ENCODE peak calls at places on chromosomes 16 and 17, in nine cellular contexts. S is A549, M is mammary epithelial cell, J is PC-3, C is breast epithelium, V is psoas muscle, X is mucosa of descending colon, B is prostate gland, O is HepG2. Z is an unnamed sample.
A peak's percentile ranks its signal among the peaks of the same experiment; 100 is the strongest.

GRCh38 chr17:55462711-55463110 is 41.1 kb upstream of the MMD start:
- DNase-seq in C (no peak), O (no peak), X (no peak), M (no peak), S (no peak), J (no peak), V (no peak), B (no peak), Z (peak; percentile 19)

GRCh38 chr17:80181431-80181830 is 11.6 kb downstream of the CARD14 start:
- DNase-seq in J (no peak), M (no peak), V (no peak), S (no peak), O (no peak), X (no peak), C (no peak), B (no peak), Z (no peak)

GRCh38 chr16:2752850-2753522 is 548 bp downstream of the SRRM2 start:
- DNase-seq in C (peak; percentile 71), J (peak; percentile 67), B (peak; percentile 78), O (peak; percentile 56), M (peak; percentile 76), X (no peak), V (peak; percentile 95), S (peak; percentile 90), Z (peak; percentile 76)

GRCh38 chr17:18891541-18891940 is 33.6 kb downstream of the PRPSAP2 start:
- DNase-seq in X (no peak), C (no peak), B (no peak), O (no peak), V (no peak), J (no peak), S (no peak), M (no peak), Z (no peak)

GRCh38 chr16:47574091-47575054 is 113.2 kb downstream of the PHKB start:
- DNase-seq in J (peak; percentile 20), S (no peak), M (peak; percentile 93), O (no peak), B (no peak), V (no peak), C (no peak), X (no peak), Z (peak; percentile 48)

GRCh38 chr17:28151001-28151400 is 108.5 kb downstream of the NLK start:
- DNase-seq in O (no peak), X (no peak), M (no peak), V (no peak), C (no peak), J (no peak), B (no peak), S (no peak), Z (no peak)

GRCh38 chr17:36501351-36501750 is 14.9 kb downstream of the ZNHIT3 start:
- DNase-seq in J (no peak), B (no peak), O (no peak), M (no peak), S (no peak), V (no peak), X (no peak), C (no peak), Z (no peak)

GRCh38 chr16:79754081-79754872 is 153.7 kb upstream of the MAF start:
- DNase-seq in V (no peak), O (no peak), S (no peak), X (no peak), J (no peak), B (no peak), M (no peak), C (no peak), Z (no peak)

GRCh38 chr17:45160505-45161287 is 979 bp upstream of the HEXIM2 start:
- DNase-seq in O (peak; percentile 90), B (peak; percentile 59), J (peak; percentile 61), S (peak; percentile 85), C (peak; percentile 55), V (peak; percentile 88), X (peak; percentile 83), M (peak; percentile 40), Z (peak; percentile 59)

DNA sequence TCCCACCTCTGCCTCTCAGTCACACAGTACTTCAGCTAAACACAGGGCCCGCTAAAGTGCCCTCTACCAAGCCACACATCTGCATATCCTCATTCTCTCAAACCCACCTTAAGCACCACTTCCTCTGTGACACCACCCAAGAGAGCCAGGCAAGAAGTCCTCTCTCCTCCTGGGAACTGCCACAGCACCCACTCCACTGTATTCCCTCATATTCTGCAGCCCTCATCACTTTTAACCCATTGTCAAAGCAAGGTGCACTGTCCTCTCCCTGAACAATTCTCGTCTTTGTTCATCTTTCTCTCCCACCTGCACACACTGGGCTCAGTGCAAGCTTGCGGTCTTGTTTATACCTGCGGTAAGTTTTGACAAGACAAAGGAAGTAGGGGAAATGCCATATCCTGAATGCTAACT is 13.6 kb downstream of the CHD9 start:
- DNase-seq in S (no peak), J (no peak), M (peak; percentile 32), V (no peak), B (no peak), X (no peak), O (no peak), C (no peak), Z (no peak)
- H3K4me3 ChIP-seq in S (no peak overlapping the region), J (no peak overlapping the region), M (no peak overlapping the region), V (no peak overlapping the region), B (no peak overlapping the region), X (no peak overlapping the region), O (no peak overlapping the region), C (no peak overlapping the region), Z (no peak overlapping the region)

GRCh38 chr17:50861822-50862528 is 4.2 kb downstream of the TOB1 start:
- DNase-seq in C (no peak), S (no peak), M (no peak), X (no peak), J (no peak), B (no peak), V (no peak), O (no peak), Z (no peak)
- TF ChIP-seq CTCF in C (no peak), S (no peak), M (no peak), X (no peak), J (no peak), B (no peak), V (no peak), O (no peak), Z (no peak)

GRCh38 chr16:11440657-11441012 is 95.4 kb downstream of the RMI2 start:
- DNase-seq in B (no peak), M (no peak), C (no peak), J (no peak), X (no peak), V (no peak), O (no peak), S (no peak), Z (no peak)
- H3K4me3 ChIP-seq in B (no peak overlapping the region), M (no peak overlapping the region), C (no peak overlapping the region), J (no peak overlapping the region), X (no peak overlapping the region), V (no peak overlapping the region), O (no peak overlapping the region), S (no peak overlapping the region), Z (no peak overlapping the region)

GRCh38 chr17:81309140-81309858 is 14.2 kb upstream of the SLC38A10 start:
- DNase-seq in S (peak; percentile 90), X (peak; percentile 95), M (peak; percentile 12), B (peak; percentile 53), C (peak; percentile 85), O (peak; percentile 91), J (peak; percentile 85), V (peak; percentile 96), Z (peak; percentile 72)
- TF ChIP-seq CTCF in S (peak; percentile 50), X (peak; percentile 42), M (peak; percentile 48), B (peak; percentile 54), C (peak; percentile 70), O (peak; percentile 68), J (peak; percentile 66), V (peak; percentile 56), Z (peak; percentile 55)

DNA sequence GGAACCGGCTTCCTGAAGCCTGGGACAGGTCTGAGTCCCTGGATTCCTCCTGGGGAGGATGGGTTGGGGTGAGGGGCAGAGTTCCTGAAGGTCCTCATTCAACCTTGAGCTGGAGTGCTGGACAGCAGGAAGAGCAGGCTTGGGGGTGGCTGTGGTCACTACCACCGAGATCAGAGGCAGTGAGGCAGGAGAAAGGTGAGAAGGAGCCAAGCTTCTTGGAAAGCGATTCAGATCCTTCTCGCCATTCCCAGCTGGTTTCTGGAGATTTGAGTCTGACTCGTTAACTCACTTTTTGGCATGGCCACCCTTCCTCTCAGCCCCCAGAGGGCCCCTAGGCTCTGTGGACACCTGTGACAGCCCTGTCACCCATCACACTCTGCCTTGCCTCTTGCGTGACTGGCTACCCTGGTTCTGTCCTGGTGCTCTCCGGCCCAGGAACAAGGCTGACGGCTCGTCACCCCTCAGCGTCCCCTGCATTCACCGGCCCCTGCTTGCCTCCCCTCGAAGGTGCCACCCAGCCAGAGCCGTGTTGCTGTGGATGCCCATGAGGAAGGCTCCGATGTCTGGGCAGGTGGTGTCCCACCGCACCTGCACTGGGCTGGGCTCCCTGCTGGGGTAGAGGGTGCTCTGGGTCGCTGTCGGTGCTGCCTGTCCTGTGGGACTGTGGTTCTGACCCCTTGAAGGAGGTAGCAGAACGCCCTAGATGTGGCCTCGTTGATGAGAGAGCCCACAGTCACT is 9.7 kb upstream of the TIMP2 start:
- DNase-seq in C (no peak), O (no peak), B (no peak), M (no peak), X (no peak), J (no peak), S (no peak), V (peak; percentile 51), Z (peak; percentile 56)
- H3K4me3 ChIP-seq in C (no peak overlapping the region), O (no peak overlapping the region), B (no peak overlapping the region), M (no peak overlapping the region), X (no peak overlapping the region), J (peak overlapping the region; percentile 16), S (peak overlapping the region; percentile 2), V (no peak overlapping the region), Z (peak overlapping the region; percentile 46)

DNA sequence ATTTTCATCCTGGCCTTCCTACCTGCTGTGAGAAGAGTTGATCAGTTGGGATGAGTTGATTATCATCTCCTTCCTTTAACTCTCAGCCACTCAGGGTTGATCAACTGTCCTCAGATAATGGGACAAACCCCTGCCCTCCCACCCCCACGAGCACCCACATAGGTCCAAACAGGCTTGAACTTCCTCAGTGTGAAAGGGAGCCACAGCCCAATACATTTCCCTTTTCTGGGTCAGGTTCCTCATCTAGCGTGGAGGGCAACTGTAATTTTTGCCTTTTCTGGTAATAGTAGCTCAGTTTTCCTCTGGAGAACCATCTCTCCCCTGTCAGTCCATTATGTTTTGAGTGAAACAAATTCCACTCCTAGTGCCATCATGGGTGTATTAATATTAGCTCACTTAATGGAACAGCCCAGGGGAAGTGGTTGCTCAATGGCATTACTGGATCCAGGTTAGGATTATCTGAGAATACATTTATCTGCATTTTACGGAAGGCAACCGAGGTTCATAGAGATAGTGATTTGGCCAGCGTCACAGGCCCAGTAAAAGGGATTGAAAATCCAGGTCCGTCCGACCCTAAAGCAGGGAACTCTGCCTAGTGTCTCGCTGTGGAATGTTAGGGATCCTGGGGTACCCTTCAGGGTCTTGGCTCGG is 476 bp upstream of the LPCAT2 start:
- DNase-seq in V (no peak), X (no peak), S (no peak), J (no peak), O (no peak), M (no peak), C (no peak), B (no peak), Z (peak; percentile 65)
- TF ChIP-seq CTCF in V (no peak), X (no peak), S (no peak), J (no peak), O (no peak), M (no peak), C (no peak), B (no peak), Z (no peak)